ENCODE peak calls at places on chromosomes 1 and 21, in six cellular contexts. G is SW480; T is PC-3; Y is OCI-M1; L is CD8-positive, alpha-beta memory T cell; K is ecto neural progenitor cell. B is an unnamed sample.

GRCh38 chr1:163085041-163085903 is 16.1 kb downstream of the RGS4 start:
- DNase-seq in K (no peak), T (peak), G (no peak), Y (no peak), L (no peak), B (no peak)

GRCh38 chr1:14265515-14265914 is 333.0 kb upstream of the KAZN start:
- DNase-seq in L (no peak), T (no peak), K (no peak), Y (no peak), G (no peak), B (no peak)

GRCh38 chr21:35476616-35477395 is 427.7 kb upstream of the RUNX1 start:
- DNase-seq in K (no peak), T (peak), Y (no peak), G (no peak), L (no peak), B (no peak)

GRCh38 chr1:113012149-113012548 is 56.2 kb upstream of the SLC16A1 start:
- DNase-seq in K (no peak), G (peak), L (no peak), Y (no peak), T (no peak), B (no peak)

GRCh38 chr1:11594222-11594621 is 60.0 kb downstream of the FBXO2 start:
- DNase-seq in T (no peak), Y (no peak), L (no peak), K (peak), G (no peak), B (no peak)

GRCh38 chr1:115726570-115726969 is 41.9 kb downstream of the CASQ2 start:
- DNase-seq in L (no peak), K (no peak), G (no peak), Y (no peak), T (no peak), B (no peak)

GRCh38 chr1:26677306-26678115 is 18.3 kb upstream of the ARID1A start:
- DNase-seq in T (peak), G (peak), Y (peak), K (peak), L (peak), B (peak)

GRCh38 chr1:157497284-157497683 is 55.0 kb downstream of the FCRL5 start:
- DNase-seq in L (no peak), T (no peak), G (no peak), Y (no peak), K (no peak), B (no peak)

GRCh38 chr1:107175102-107175501 is 34.3 kb downstream of the NTNG1 start:
- DNase-seq in G (no peak), L (no peak), K (no peak), T (no peak), Y (no peak), B (no peak)

GRCh38 chr1:209768354-209768774 is 12.5 kb downstream of the TRAF3IP3 start:
- DNase-seq in G (no peak), T (no peak), L (peak), Y (no peak), K (no peak), B (peak)

GRCh38 chr1:1938613-1939295 is 19.7 kb upstream of the TMEM52 start:
- DNase-seq in Y (no peak), L (no peak), G (no peak), K (no peak), T (no peak), B (no peak)

GRCh38 chr1:224650329-224650728 is 34.2 kb downstream of the CNIH3 start:
- DNase-seq in Y (no peak), G (no peak), L (no peak), T (no peak), K (no peak), B (no peak)

B was measured in transverse colon.